ENCODE peak calls at places on chromosomes 2 and 18, in seven cellular contexts. One of them, this sample, is unnamed.

GRCh38 chr2:32852821-32853220 is 93.9 kb upstream of the LTBP1 start:
- DNase-seq in PC-3: no peak
- DNase-seq in RWPE1: no peak
- DNase-seq in endodermal cell: no peak
- DNase-seq in coronary artery: no peak
- DNase-seq in GM13976: no peak
- DNase-seq in AG04449: no peak
- DNase-seq in this sample: no peak

GRCh38 chr2:59463401-59463800 is 1090.1 kb downstream of the BCL11A start:
- DNase-seq in PC-3: no peak
- DNase-seq in RWPE1: no peak
- DNase-seq in endodermal cell: peak
- DNase-seq in coronary artery: no peak
- DNase-seq in GM13976: no peak
- DNase-seq in AG04449: no peak
- DNase-seq in this sample: no peak

GRCh38 chr18:49486617-49486958 is 446 bp downstream of the C18orf32 start:
- DNase-seq in PC-3: no peak
- DNase-seq in RWPE1: no peak
- DNase-seq in endodermal cell: no peak
- DNase-seq in coronary artery: no peak
- DNase-seq in GM13976: no peak
- DNase-seq in AG04449: no peak
- DNase-seq in this sample: no peak

GRCh38 chr18:57141208-57142129 is 5.4 kb upstream of the BOD1L2 start:
- DNase-seq in PC-3: peak
- DNase-seq in RWPE1: peak
- DNase-seq in endodermal cell: no peak
- DNase-seq in coronary artery: no peak
- DNase-seq in GM13976: no peak
- DNase-seq in AG04449: no peak
- DNase-seq in this sample: no peak

GRCh38 chr2:191922736-191923651 is 76.1 kb upstream of the CAVIN2 start:
- DNase-seq in PC-3: no peak
- DNase-seq in RWPE1: no peak
- DNase-seq in endodermal cell: no peak
- DNase-seq in coronary artery: no peak
- DNase-seq in GM13976: peak
- DNase-seq in AG04449: no peak
- DNase-seq in this sample: no peak

GRCh38 chr2:219362524-219363164 is 25.1 kb downstream of the DNPEP start:
- DNase-seq in PC-3: peak
- DNase-seq in RWPE1: peak
- DNase-seq in endodermal cell: no peak
- DNase-seq in coronary artery: no peak
- DNase-seq in GM13976: peak
- DNase-seq in AG04449: peak
- DNase-seq in this sample: no peak

GRCh38 chr2:141968377-141968920 is 162.4 kb downstream of the LRP1B start:
- DNase-seq in PC-3: peak
- DNase-seq in RWPE1: peak
- DNase-seq in endodermal cell: no peak
- DNase-seq in coronary artery: no peak
- DNase-seq in GM13976: no peak
- DNase-seq in AG04449: no peak
- DNase-seq in this sample: no peak

GRCh38 chr2:46329803-46330775 is 32.9 kb downstream of the EPAS1 start:
- DNase-seq in PC-3: peak
- DNase-seq in RWPE1: peak
- DNase-seq in endodermal cell: no peak
- DNase-seq in coronary artery: no peak
- DNase-seq in GM13976: no peak
- DNase-seq in AG04449: peak
- DNase-seq in this sample: no peak

GRCh38 chr2:69366-70344 is 23.4 kb upstream of the FAM110C start:
- DNase-seq in PC-3: peak
- DNase-seq in RWPE1: peak
- DNase-seq in endodermal cell: peak
- DNase-seq in coronary artery: no peak
- DNase-seq in GM13976: no peak
- DNase-seq in AG04449: no peak
- DNase-seq in this sample: no peak

GRCh38 chr2:241271641-241272297 is 43.7 kb downstream of the HDLBP start:
- DNase-seq in PC-3: peak
- DNase-seq in RWPE1: peak
- DNase-seq in endodermal cell: peak
- DNase-seq in coronary artery: peak
- DNase-seq in GM13976: peak
- DNase-seq in AG04449: peak
- DNase-seq in this sample: peak

GRCh38 chr2:29238497-29238896 is 123.3 kb downstream of the CLIP4 start:
- DNase-seq in PC-3: peak
- DNase-seq in RWPE1: peak
- DNase-seq in endodermal cell: peak
- DNase-seq in coronary artery: no peak
- DNase-seq in GM13976: peak
- DNase-seq in AG04449: no peak
- DNase-seq in this sample: no peak

GRCh38 chr2:172101008-172101706 is 1.5 kb downstream of the DLX2 start:
- DNase-seq in PC-3: no peak
- DNase-seq in RWPE1: no peak
- DNase-seq in endodermal cell: peak
- DNase-seq in coronary artery: no peak
- DNase-seq in GM13976: peak
- DNase-seq in AG04449: no peak
- DNase-seq in this sample: no peak

GRCh38 chr2:216117566-216117965 is 8.4 kb downstream of the XRCC5 start:
- DNase-seq in PC-3: peak
- DNase-seq in RWPE1: no peak
- DNase-seq in endodermal cell: no peak
- DNase-seq in coronary artery: no peak
- DNase-seq in GM13976: no peak
- DNase-seq in AG04449: no peak
- DNase-seq in this sample: no peak

GRCh38 chr2:101047075-101047766 is 45.1 kb downstream of the RPL31 start:
- DNase-seq in PC-3: peak
- DNase-seq in RWPE1: peak
- DNase-seq in endodermal cell: no peak
- DNase-seq in coronary artery: no peak
- DNase-seq in GM13976: no peak
- DNase-seq in AG04449: no peak
- DNase-seq in this sample: no peak

GRCh38 chr2:151795646-151796240 is 32.5 kb downstream of the ARL5A start:
- DNase-seq in PC-3: no peak
- DNase-seq in RWPE1: no peak
- DNase-seq in endodermal cell: no peak
- DNase-seq in coronary artery: no peak
- DNase-seq in GM13976: no peak
- DNase-seq in AG04449: no peak
- DNase-seq in this sample: no peak

GRCh38 chr2:28590496-28591301 is 94.8 kb downstream of the PLB1 start:
- DNase-seq in PC-3: no peak
- DNase-seq in RWPE1: no peak
- DNase-seq in endodermal cell: no peak
- DNase-seq in coronary artery: peak
- DNase-seq in GM13976: no peak
- DNase-seq in AG04449: no peak
- DNase-seq in this sample: no peak

GRCh38 chr2:37454851-37455762 is 110.7 kb downstream of the QPCT start:
- DNase-seq in PC-3: no peak
- DNase-seq in RWPE1: no peak
- DNase-seq in endodermal cell: no peak
- DNase-seq in coronary artery: no peak
- DNase-seq in GM13976: no peak
- DNase-seq in AG04449: no peak
- DNase-seq in this sample: no peak

GRCh38 chr2:70124983-70125480 is 37.8 kb downstream of the PCBP1 start:
- DNase-seq in PC-3: peak
- DNase-seq in RWPE1: no peak
- DNase-seq in endodermal cell: peak
- DNase-seq in coronary artery: peak
- DNase-seq in GM13976: peak
- DNase-seq in AG04449: no peak
- DNase-seq in this sample: peak

GRCh38 chr2:236642584-236643291 is 73.1 kb downstream of the ACKR3 start:
- DNase-seq in PC-3: peak
- DNase-seq in RWPE1: peak
- DNase-seq in endodermal cell: peak
- DNase-seq in coronary artery: peak
- DNase-seq in GM13976: no peak
- DNase-seq in AG04449: peak
- DNase-seq in this sample: no peak

GRCh38 chr2:28164280-28164801 is 228.3 kb upstream of the FOSL2 start:
- DNase-seq in PC-3: no peak
- DNase-seq in RWPE1: no peak
- DNase-seq in endodermal cell: no peak
- DNase-seq in coronary artery: no peak
- DNase-seq in GM13976: no peak
- DNase-seq in AG04449: no peak
- DNase-seq in this sample: no peak

GRCh38 chr2:26355038-26355995 is 8.7 kb upstream of the ADGRF3 start:
- DNase-seq in PC-3: peak
- DNase-seq in RWPE1: peak
- DNase-seq in endodermal cell: no peak
- DNase-seq in coronary artery: no peak
- DNase-seq in GM13976: no peak
- DNase-seq in AG04449: peak
- DNase-seq in this sample: no peak

GRCh38 chr18:49933530-49933929 is 120.2 kb upstream of the ACAA2 start:
- DNase-seq in PC-3: peak
- DNase-seq in RWPE1: no peak
- DNase-seq in endodermal cell: no peak
- DNase-seq in coronary artery: no peak
- DNase-seq in GM13976: no peak
- DNase-seq in AG04449: peak
- DNase-seq in this sample: no peak

GRCh38 chr2:179592167-179592936 is 269.1 kb downstream of the ZNF385B start:
- DNase-seq in PC-3: peak
- DNase-seq in RWPE1: no peak
- DNase-seq in endodermal cell: no peak
- DNase-seq in coronary artery: no peak
- DNase-seq in GM13976: no peak
- DNase-seq in AG04449: peak
- DNase-seq in this sample: no peak

GRCh38 chr2:119523959-119524694 is at the start of gene SCTR:
- DNase-seq in PC-3: no peak
- DNase-seq in RWPE1: no peak
- DNase-seq in endodermal cell: peak
- DNase-seq in coronary artery: no peak
- DNase-seq in GM13976: no peak
- DNase-seq in AG04449: no peak
- DNase-seq in this sample: no peak

GRCh38 chr2:40540026-40540425 is 88.1 kb upstream of the SLC8A1 start:
- DNase-seq in PC-3: no peak
- DNase-seq in RWPE1: no peak
- DNase-seq in endodermal cell: no peak
- DNase-seq in coronary artery: no peak
- DNase-seq in GM13976: no peak
- DNase-seq in AG04449: no peak
- DNase-seq in this sample: no peak

GRCh38 chr2:1749489-1749748 is 5.1 kb upstream of the PXDN start:
- DNase-seq in PC-3: no peak
- DNase-seq in RWPE1: no peak
- DNase-seq in endodermal cell: peak
- DNase-seq in coronary artery: peak
- DNase-seq in GM13976: no peak
- DNase-seq in AG04449: no peak
- DNase-seq in this sample: no peak

GRCh38 chr2:59458862-59459261 is 1094.6 kb downstream of the BCL11A start:
- DNase-seq in PC-3: no peak
- DNase-seq in RWPE1: no peak
- DNase-seq in endodermal cell: peak
- DNase-seq in coronary artery: no peak
- DNase-seq in GM13976: no peak
- DNase-seq in AG04449: no peak
- DNase-seq in this sample: no peak

DNA sequence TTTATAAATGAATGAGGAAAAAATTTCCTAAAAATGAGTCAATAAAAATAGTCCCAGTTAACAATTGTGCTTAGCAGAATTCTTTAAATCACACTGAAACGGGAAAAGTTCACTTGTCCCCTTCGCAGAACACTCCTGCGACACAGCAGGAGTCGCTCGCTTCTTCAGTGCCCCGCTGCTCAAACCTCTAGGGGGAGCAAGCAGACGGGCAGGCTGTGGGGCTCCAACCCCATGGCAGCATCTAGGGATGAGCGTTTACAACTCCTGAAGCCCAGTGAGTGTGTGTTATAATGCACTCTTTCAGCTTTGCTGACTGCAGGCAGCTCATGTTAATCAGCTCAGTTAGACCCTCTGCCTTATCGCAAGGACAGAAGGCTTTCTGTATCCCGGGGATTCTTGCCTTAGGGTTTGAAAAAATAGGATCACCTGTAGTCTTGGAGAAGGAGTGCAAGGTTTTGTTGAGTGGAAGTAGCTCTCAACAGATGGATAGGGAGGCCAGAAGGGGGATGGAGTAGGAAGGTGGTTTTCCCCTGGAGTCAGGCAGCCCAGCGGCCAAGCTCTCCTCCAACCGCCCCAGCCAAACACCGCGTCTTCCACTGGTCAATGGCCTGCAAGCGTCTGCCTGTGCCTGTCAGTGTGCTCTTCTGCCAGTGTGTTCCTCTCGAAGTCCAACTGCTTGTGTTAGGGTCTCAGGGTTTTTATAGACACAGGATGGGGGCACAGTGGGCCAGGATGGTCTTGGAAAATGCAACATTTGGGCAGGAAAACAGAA is 1977.7 kb upstream of the LRRTM1 start:
- DNase-seq in PC-3: no peak
- DNase-seq in RWPE1: no peak
- DNase-seq in endodermal cell: peak
- DNase-seq in coronary artery: no peak
- DNase-seq in GM13976: no peak
- DNase-seq in AG04449: no peak
- DNase-seq in this sample: no peak
- TF ChIP-seq CTCF in PC-3: peak
- TF ChIP-seq CTCF in RWPE1: no peak
- TF ChIP-seq CTCF in endodermal cell: peak
- TF ChIP-seq CTCF in coronary artery: no peak
- TF ChIP-seq CTCF in GM13976: no peak
- TF ChIP-seq CTCF in AG04449: no peak
- TF ChIP-seq CTCF in this sample: no peak

GRCh38 chr2:234483568-234484251 is 13.2 kb downstream of the ARL4C start:
- DNase-seq in PC-3: no peak
- DNase-seq in RWPE1: no peak
- DNase-seq in endodermal cell: peak
- DNase-seq in coronary artery: no peak
- DNase-seq in GM13976: peak
- DNase-seq in AG04449: no peak
- DNase-seq in this sample: peak
- TF ChIP-seq CTCF in PC-3: peak
- TF ChIP-seq CTCF in RWPE1: no peak
- TF ChIP-seq CTCF in endodermal cell: peak
- TF ChIP-seq CTCF in coronary artery: no peak
- TF ChIP-seq CTCF in GM13976: no peak
- TF ChIP-seq CTCF in AG04449: no peak
- TF ChIP-seq CTCF in this sample: peak

GRCh38 chr2:218230882-218231281 is 13.9 kb downstream of the ARPC2 start:
- DNase-seq in PC-3: peak
- DNase-seq in RWPE1: no peak
- DNase-seq in endodermal cell: no peak
- DNase-seq in coronary artery: no peak
- DNase-seq in GM13976: peak
- DNase-seq in AG04449: no peak
- DNase-seq in this sample: peak
- TF ChIP-seq CTCF in PC-3: peak
- TF ChIP-seq CTCF in RWPE1: no peak
- TF ChIP-seq CTCF in endodermal cell: peak
- TF ChIP-seq CTCF in coronary artery: no peak
- TF ChIP-seq CTCF in GM13976: no peak
- TF ChIP-seq CTCF in AG04449: no peak
- TF ChIP-seq CTCF in this sample: peak

GRCh38 chr2:98577313-98577712 is 31.0 kb downstream of the COA5 start:
- DNase-seq in PC-3: no peak
- DNase-seq in RWPE1: no peak
- DNase-seq in endodermal cell: peak
- DNase-seq in coronary artery: peak
- DNase-seq in GM13976: no peak
- DNase-seq in AG04449: no peak
- DNase-seq in this sample: no peak
- TF ChIP-seq CTCF in PC-3: peak
- TF ChIP-seq CTCF in RWPE1: no peak
- TF ChIP-seq CTCF in endodermal cell: peak
- TF ChIP-seq CTCF in coronary artery: no peak
- TF ChIP-seq CTCF in GM13976: no peak
- TF ChIP-seq CTCF in AG04449: peak
- TF ChIP-seq CTCF in this sample: no peak